ENCODE peak calls at places on chromosomes 1 and 21, in four cellular contexts. T is left lung, O is psoas muscle, E is HCT116. V is an unnamed sample. For H3K27me3, the result is how much of the 10 kb centered on the place peaks cover.

GRCh38 chr1:174230399-174230798 is 71.1 kb downstream of the RABGAP1L start:
- DNase-seq in O (no peak), E (no peak), T (no peak), V (no peak)

GRCh38 chr1:93715529-93716126 is 34.0 kb upstream of the BCAR3 start:
- DNase-seq in T (no peak), E (no peak), O (no peak), V (no peak)

GRCh38 chr1:24364975-24365678 is 46.0 kb downstream of the GRHL3 start:
- DNase-seq in O (peak), T (no peak), E (peak), V (no peak)

GRCh38 chr1:15515026-15515663 is 8.9 kb downstream of the CASP9 start:
- DNase-seq in T (no peak), E (no peak), O (no peak), V (no peak)

GRCh38 chr1:205480349-205481278 is 23.9 kb upstream of the CDK18 start:
- DNase-seq in O (no peak), E (no peak), T (no peak), V (no peak)

GRCh38 chr1:91282695-91283420 is 121.8 kb downstream of the HFM1 start:
- DNase-seq in E (peak), O (no peak), T (no peak), V (no peak)

GRCh38 chr1:161987303-161987702 is 36.4 kb downstream of the OLFML2B start:
- DNase-seq in E (no peak), O (no peak), T (no peak), V (no peak)

GRCh38 chr1:18962855-18963737 is 6.6 kb upstream of the IFFO2 start:
- DNase-seq in O (no peak), T (no peak), E (no peak), V (peak)

GRCh38 chr1:145795257-145795881 is 28.5 kb downstream of the RNF115 start:
- DNase-seq in T (no peak), O (no peak), E (no peak), V (no peak)

GRCh38 chr1:165686121-165686970 is 12.0 kb downstream of the ALDH9A1 start:
- DNase-seq in E (no peak), O (no peak), T (no peak), V (no peak)

GRCh38 chr1:227318852-227319607 is 738 bp upstream of the CDC42BPA start:
- DNase-seq in T (no peak), E (no peak), O (peak), V (no peak)

GRCh38 chr1:24866211-24867063 is 63.6 kb downstream of the RUNX3 start:
- DNase-seq in O (no peak), T (no peak), E (no peak), V (peak)

GRCh38 chr1:19312782-19313635 is 883 bp downstream of the SLC66A1 start:
- DNase-seq in E (no peak), O (no peak), T (no peak), V (no peak)

GRCh38 chr1:59015708-59016107 is 231.9 kb upstream of the JUN start:
- DNase-seq in O (no peak), E (no peak), T (no peak), V (no peak)

GRCh38 chr1:39167632-39168209 is 36.8 kb upstream of the MACF1 start:
- DNase-seq in E (no peak), T (no peak), O (no peak), V (no peak)

GRCh38 chr1:87928623-87929022 is 599.9 kb downstream of the LMO4 start:
- DNase-seq in E (no peak), O (no peak), T (no peak), V (no peak)

GRCh38 chr1:185512442-185512841 is 195.4 kb upstream of the IVNS1ABP start:
- DNase-seq in E (no peak), O (no peak), T (no peak), V (no peak)

GRCh38 chr1:159647616-159648015 is 60.0 kb downstream of the APCS start:
- DNase-seq in T (no peak), O (no peak), E (no peak), V (no peak)

GRCh38 chr1:98383341-98383740 is 278.2 kb upstream of the SNX7 start:
- DNase-seq in O (no peak), T (no peak), E (no peak), V (no peak)

GRCh38 chr1:2378441-2378851 is 12.9 kb downstream of the MORN1 start:
- DNase-seq in O (no peak), E (no peak), T (peak), V (peak)
- H3K27me3 ChIP-seq in O (under half), E (under half), T (under half), V (under half)

DNA sequence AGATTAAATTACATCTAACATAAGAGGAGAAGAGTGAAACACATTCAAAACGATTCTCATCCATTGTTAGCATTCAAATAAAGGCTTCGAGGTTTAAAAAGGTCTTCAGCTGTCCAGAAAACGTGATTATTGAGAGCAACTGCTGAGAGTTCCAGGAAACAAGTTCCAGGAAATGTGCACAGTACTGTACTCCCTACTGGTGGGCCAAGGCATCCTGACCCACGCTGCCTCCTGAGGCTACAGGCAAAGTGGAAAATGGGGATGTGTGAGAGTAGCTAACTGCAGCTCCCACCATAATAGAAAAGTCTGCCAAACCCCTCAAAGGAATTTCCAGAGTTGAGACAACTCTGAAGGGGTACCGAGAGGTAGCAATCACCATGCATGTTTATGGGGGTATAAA is 2.0 kb downstream of the VAV3 start:
- DNase-seq in O (no peak), T (no peak), E (no peak), V (no peak)
- H3K4me3 ChIP-seq in O (peak), T (no peak), E (no peak), V (no peak)

GRCh38 chr1:112703706-112704105 is 3.2 kb downstream of the RHOC start:
- DNase-seq in E (no peak), O (no peak), T (no peak), V (no peak)

GRCh38 chr1:112706505-112707216 is at the start of gene RHOC:
- DNase-seq in O (peak), T (peak), E (no peak), V (peak)

GRCh38 chr1:112702420-112703261 is 4.3 kb downstream of the RHOC start:
- DNase-seq in T (no peak), E (no peak), O (no peak), V (peak)

GRCh38 chr1:112704908-112705627 is 1.9 kb downstream of the RHOC start:
- DNase-seq in E (peak), T (peak), O (peak), V (peak)

DNA sequence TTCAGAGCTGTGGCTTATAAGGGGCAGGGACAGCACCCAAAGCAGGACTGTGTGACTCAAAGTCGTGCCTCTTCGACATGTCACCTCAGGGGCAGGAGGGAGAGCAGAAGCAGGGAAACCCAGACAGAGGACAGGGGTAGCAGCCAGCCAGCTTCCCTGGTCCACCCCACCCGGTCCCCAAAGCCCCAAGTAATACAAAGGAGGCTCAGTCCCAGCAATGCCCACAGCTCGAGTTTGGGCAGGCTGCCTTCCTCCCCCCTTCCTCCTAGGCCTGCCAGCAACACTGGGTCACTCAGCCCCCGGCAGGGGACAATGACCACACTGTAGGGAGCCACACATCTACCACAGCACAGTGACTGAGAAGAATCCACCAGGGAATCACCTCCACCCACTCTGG is 2.4 kb downstream of the RHOC start:
- DNase-seq in E (no peak), T (no peak), O (no peak), V (no peak)
- H3K27me3 ChIP-seq in E (under half), T (under half), O (under half), V (under half)

DNA sequence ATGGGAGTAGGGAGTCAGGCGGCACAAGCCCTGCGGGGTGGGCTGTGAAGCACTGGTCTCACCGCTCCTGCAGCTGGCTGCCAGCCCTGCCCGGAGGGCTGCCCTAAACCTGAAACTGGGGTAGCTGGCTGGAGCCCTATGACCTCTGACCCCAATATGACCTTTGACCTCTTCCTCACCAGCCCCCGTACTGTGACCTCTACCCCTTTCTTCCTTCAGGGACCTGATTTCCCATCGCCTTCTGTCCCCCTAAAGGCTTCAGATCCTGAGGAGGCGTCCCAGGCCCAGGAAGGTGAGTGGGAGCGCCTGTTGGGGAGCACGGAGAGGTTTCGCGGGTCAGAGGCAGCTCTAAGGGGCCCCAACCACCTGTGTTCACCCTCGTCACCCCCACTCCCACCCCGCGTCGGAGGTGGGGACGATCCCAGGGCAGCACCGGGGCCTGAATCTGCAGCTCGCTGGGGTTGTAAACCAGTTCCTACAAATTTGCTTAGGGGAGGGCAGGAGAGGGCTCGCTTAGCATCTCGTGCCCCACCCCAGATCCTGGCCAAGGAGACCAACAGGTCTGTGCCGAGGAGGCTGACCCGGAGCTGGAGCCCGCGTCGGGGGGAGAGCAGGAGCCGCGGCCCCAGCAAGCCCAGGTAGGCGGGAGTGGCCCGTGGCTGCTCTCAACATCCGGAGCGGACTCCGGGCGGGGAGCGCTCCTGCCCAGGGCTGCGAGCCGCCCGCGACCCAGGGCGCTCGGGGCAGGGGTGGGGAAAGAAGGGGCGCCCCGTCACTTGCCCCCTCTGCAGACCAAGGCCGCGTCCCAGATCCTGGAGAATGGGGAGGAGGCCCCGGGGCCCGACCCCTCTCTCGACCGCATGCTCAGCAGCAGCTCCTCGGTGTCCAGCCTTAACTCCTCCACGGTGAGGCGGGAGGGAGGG is 7.3 kb downstream of the SYTL1 start:
- DNase-seq in T (peak), E (peak), O (no peak), V (no peak)
- H3K4me3 ChIP-seq in T (peak), E (peak), O (peak), V (no peak)

GRCh38 chr1:206972725-206973124 is 2.5 kb upstream of the FCAMR start:
- DNase-seq in O (no peak), T (no peak), E (no peak), V (no peak)

GRCh38 chr1:206970406-206970805 is at the start of gene FCAMR:
- DNase-seq in T (no peak), O (no peak), E (no peak), V (no peak)

GRCh38 chr1:206969090-206969489 is 1.2 kb downstream of the FCAMR start:
- DNase-seq in T (no peak), O (no peak), E (no peak), V (no peak)

GRCh38 chr1:206974154-206974553 is 3.9 kb upstream of the FCAMR start:
- DNase-seq in E (no peak), O (no peak), T (no peak), V (no peak)

GRCh38 chr1:206971029-206971655 is 882 bp upstream of the FCAMR start:
- DNase-seq in T (no peak), E (no peak), O (no peak), V (no peak)
- H3K27me3 ChIP-seq in T (under half), E (under half), O (under half), V (under half)

GRCh38 chr21:43201491-43201890 is 32.7 kb downstream of the CRYAA start:
- DNase-seq in T (no peak), O (no peak), E (no peak), V (no peak)
- H3K4me3 ChIP-seq in T (no peak), O (no peak), E (no peak), V (no peak)

V was measured in aorta.